ENCODE peak calls at places on chromosome 12, in six cellular contexts. L is HCT116, Y is GM23248, B is MM.1S, Q is SK-N-SH, D is neural progenitor cell. C is an unnamed sample.

GRCh38 chr12:80352476-80352875 is 91.6 kb upstream of the PTPRQ start:
- DNase-seq in B (no peak), Q (no peak), L (no peak), Y (peak), D (peak), C (peak)

GRCh38 chr12:79331870-79332269 is 358.9 kb downstream of the PAWR start:
- DNase-seq in Y (peak), D (no peak), B (no peak), L (no peak), Q (no peak), C (no peak)

GRCh38 chr12:16165506-16165905 is 112.0 kb downstream of the SLC15A5 start:
- DNase-seq in L (peak), D (peak), Q (peak), Y (peak), B (peak), C (peak)

GRCh38 chr12:88934163-88934747 is 354.0 kb upstream of the KITLG start:
- DNase-seq in Q (no peak), B (no peak), Y (peak), D (no peak), L (peak), C (peak)

GRCh38 chr12:12086331-12086730 is 15.6 kb downstream of the BCL2L14 start:
- DNase-seq in B (no peak), Q (no peak), Y (no peak), D (no peak), L (no peak), C (peak)

GRCh38 chr12:124599074-124599999 is 31.9 kb upstream of the NCOR2 start:
- DNase-seq in Y (peak), Q (no peak), D (no peak), B (no peak), L (no peak), C (peak)

GRCh38 chr12:14638066-14638465 is 58.3 kb downstream of the GUCY2C start:
- DNase-seq in B (no peak), Y (no peak), D (no peak), Q (no peak), L (no peak), C (no peak)

GRCh38 chr12:54299515-54300266 is 1.1 kb downstream of the NFE2 start:
- DNase-seq in Q (no peak), D (no peak), B (no peak), L (no peak), Y (peak), C (peak)

GRCh38 chr12:65929641-65930040 is 105.4 kb downstream of the HMGA2 start:
- DNase-seq in Q (no peak), Y (no peak), L (no peak), B (no peak), D (no peak), C (no peak)

GRCh38 chr12:85363382-85364190 is 83.6 kb downstream of the ALX1 start:
- DNase-seq in D (no peak), L (no peak), Y (no peak), Q (no peak), B (no peak), C (no peak)

GRCh38 chr12:124993568-124994434 is at the start of gene BRI3BP:
- DNase-seq in L (no peak), Q (peak), B (peak), Y (peak), D (peak), C (peak)

GRCh38 chr12:95104919-95105452 is 31.6 kb upstream of the NR2C1 start:
- DNase-seq in B (no peak), Q (no peak), Y (no peak), L (no peak), D (no peak), C (no peak)

GRCh38 chr12:69835048-69835447 is 10.0 kb downstream of the MYRFL start:
- DNase-seq in B (no peak), L (no peak), D (no peak), Q (no peak), Y (no peak), C (no peak)

GRCh38 chr12:83016226-83016835 is 329.6 kb downstream of the TMTC2 start:
- DNase-seq in L (peak), Q (no peak), Y (peak), B (no peak), D (no peak), C (peak)

GRCh38 chr12:80622271-80622670 is 85.2 kb upstream of the MYF6 start:
- DNase-seq in Q (no peak), D (peak), L (no peak), Y (peak), B (no peak), C (peak)

GRCh38 chr12:12403264-12404248 is 46.7 kb downstream of the BORCS5 start:
- DNase-seq in L (no peak), Y (no peak), Q (no peak), B (no peak), D (no peak), C (no peak)

GRCh38 chr12:13851828-13852227 is 129.6 kb downstream of the GRIN2B start:
- DNase-seq in D (peak), L (no peak), B (no peak), Y (no peak), Q (no peak), C (no peak)

GRCh38 chr12:3998968-3999792 is 126.0 kb upstream of the PARP11 start:
- DNase-seq in D (no peak), Q (no peak), B (no peak), L (no peak), Y (no peak), C (no peak)

GRCh38 chr12:459430-460258 is at the start of gene B4GALNT3:
- DNase-seq in L (peak), D (peak), Q (peak), B (peak), Y (peak), C (peak)

GRCh38 chr12:65275627-65276026 is 2.9 kb upstream of the MSRB3 start:
- DNase-seq in D (no peak), B (no peak), L (no peak), Q (no peak), Y (no peak), C (no peak)

GRCh38 chr12:129558036-129558435 is 345.8 kb downstream of the TMEM132D start:
- DNase-seq in B (no peak), Q (no peak), Y (no peak), D (no peak), L (no peak), C (no peak)

GRCh38 chr12:98002887-98003493 is 512.4 kb upstream of the TMPO start:
- DNase-seq in D (peak), B (peak), Q (peak), Y (peak), L (peak), C (peak)

DNA sequence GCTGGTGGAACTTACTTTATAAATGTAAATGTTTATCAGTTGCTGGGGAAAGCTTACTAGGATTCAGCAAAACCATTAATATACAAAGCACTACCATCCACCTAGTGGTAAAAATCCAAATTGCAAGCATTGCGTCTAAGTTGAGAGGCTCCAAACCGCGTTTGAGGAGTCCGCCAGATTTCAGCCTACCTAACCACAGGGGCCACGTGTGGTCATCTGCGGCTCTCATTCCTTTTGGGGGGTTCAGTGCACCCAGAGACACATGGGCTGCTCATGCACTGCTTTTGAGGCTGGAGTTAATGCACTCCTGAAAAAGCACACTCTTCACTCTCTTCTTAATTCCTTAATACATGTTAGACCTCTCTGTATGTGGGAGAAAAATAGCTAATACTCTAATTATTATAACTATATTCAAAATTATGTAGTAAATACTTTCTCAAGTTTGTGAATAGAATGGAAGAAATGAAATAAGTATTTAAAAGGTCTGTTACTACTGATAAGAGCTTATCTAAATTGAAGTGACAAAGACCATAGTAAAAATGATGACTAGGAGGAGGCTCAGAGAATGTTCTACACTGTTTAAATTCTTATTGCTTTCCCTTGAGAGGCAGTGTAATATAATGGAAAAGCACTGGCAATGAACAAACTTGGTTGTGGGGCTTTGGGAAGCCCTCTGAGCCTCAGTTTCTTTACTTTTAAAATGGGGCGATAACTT is 41.4 kb upstream of the MANSC4 start:
- DNase-seq in L (peak), B (peak), D (peak), Y (peak), Q (peak), C (peak)
- TF ChIP-seq EZH2phosphoT487 in L (no peak), B (no peak), D (no peak), Y (no peak), Q (no peak), C (no peak)

DNA sequence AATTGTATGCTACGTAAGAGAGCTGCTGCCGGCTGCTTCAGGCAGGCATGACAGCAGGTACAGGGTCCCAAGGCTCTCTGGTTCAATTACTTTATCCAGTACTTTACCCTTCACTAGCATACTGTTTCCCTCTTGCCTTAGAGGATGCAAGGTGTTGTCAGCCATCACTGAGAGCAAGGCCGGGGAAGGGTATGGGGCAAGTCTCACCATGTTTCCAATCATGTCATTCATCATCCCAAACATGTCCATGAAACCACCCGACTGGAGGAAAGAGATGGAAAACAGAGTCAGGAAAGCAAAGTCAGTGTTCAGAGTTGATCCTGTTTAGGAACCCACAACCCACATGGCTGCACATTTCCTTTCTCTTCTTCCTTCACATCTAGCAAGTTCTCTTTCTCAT is 2.4 kb downstream of the MLF2 start:
- DNase-seq in B (no peak), D (no peak), Q (no peak), L (no peak), Y (no peak), C (no peak)
- H3K9ac ChIP-seq in B (no peak), D (no peak), Q (no peak), L (no peak), Y (no peak), C (no peak)

GRCh38 chr12:103807561-103808238 is 33.3 kb downstream of the NT5DC3 start:
- DNase-seq in B (no peak), D (no peak), L (no peak), Y (no peak), Q (no peak), C (no peak)

GRCh38 chr12:103806807-103807206 is 34.2 kb downstream of the NT5DC3 start:
- DNase-seq in D (no peak), Q (no peak), Y (no peak), B (no peak), L (no peak), C (no peak)

GRCh38 chr12:103809154-103809553 is 31.9 kb downstream of the NT5DC3 start:
- DNase-seq in B (no peak), Q (no peak), D (no peak), L (no peak), Y (no peak), C (no peak)

GRCh38 chr12:103810108-103810507 is 30.9 kb downstream of the NT5DC3 start:
- DNase-seq in B (no peak), D (no peak), L (no peak), Y (no peak), Q (no peak), C (no peak)

GRCh38 chr12:103808239-103808880 is 32.7 kb downstream of the NT5DC3 start:
- DNase-seq in B (no peak), Q (no peak), Y (no peak), D (no peak), L (no peak), C (no peak)
- H3K27ac ChIP-seq in B (no peak), Q (no peak), Y (no peak), D (no peak), L (no peak), C (no peak)

GRCh38 chr12:77488041-77488620 is 342.6 kb upstream of the NAV3 start:
- DNase-seq in D (no peak), Y (peak), L (no peak), B (no peak), Q (no peak), C (no peak)

GRCh38 chr12:77485961-77486579 is 344.6 kb upstream of the NAV3 start:
- DNase-seq in L (no peak), Y (no peak), B (no peak), Q (no peak), D (peak), C (no peak)
- TF ChIP-seq EZH2phosphoT487 in L (no peak), Y (no peak), B (no peak), Q (no peak), D (no peak), C (no peak)

GRCh38 chr12:59075968-59076367 is 155.7 kb upstream of the LRIG3 start:
- DNase-seq in L (no peak), Q (no peak), Y (peak), D (no peak), B (no peak), C (no peak)
- H3K9ac ChIP-seq in L (no peak), Q (no peak), Y (no peak), D (no peak), B (no peak), C (no peak)

DNA sequence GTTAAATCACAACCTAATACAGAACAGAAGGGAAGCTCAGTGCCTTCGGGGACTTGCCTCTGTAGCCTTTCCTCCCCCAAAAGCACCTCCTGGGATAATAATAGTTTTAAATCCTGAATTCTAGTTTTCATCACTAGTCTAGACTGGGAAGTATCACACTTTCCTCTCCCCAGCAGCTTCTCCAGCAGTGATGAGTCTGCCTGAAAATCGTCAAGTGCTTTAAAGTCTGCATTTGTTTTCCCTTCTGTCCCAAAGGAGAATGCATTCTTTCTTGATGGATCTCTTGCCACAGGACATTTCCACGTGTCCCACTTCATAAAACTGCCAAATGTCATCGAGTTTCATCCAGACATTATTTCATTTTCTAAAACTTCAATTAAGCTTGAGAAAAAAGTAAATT is 15.0 kb downstream of the CSRP2 start:
- DNase-seq in Q (no peak), Y (peak), B (no peak), D (no peak), L (no peak), C (no peak)
- H3K27ac ChIP-seq in Q (peak), Y (peak), B (no peak), D (peak), L (no peak), C (no peak)

GRCh38 chr12:67025543-67026114 is 243.5 kb upstream of the CAND1 start:
- DNase-seq in L (no peak), Q (peak), B (peak), D (peak), Y (peak), C (peak)
- TF ChIP-seq EZH2phosphoT487 in L (no peak), Q (no peak), B (no peak), D (no peak), Y (no peak), C (no peak)

DNA sequence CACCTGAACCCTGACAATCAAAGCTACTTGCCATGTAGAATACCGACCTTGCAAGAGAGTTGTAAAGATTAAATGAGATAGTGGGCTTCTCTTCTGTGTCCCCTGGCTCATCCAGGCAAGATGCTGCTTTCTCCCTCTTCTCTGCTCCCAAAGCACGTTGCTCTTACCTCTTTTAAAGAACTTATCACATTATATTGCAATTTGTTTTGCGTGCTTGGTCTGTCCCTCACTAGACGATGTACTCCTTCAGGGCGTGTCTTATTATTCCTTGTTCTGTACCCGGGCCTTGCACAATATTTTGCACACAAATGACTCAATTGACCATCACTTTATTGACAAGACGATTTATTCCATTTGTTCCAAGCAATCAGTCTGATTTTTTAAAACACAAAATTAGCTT is 3.3 kb downstream of the DCN start:
- DNase-seq in D (no peak), L (no peak), Q (no peak), Y (peak), B (no peak), C (peak)
- H3K9ac ChIP-seq in D (no peak), L (no peak), Q (no peak), Y (peak), B (no peak), C (no peak)

GRCh38 chr12:110683888-110684287 is 5.0 kb downstream of the HVCN1 start:
- DNase-seq in B (no peak), Y (no peak), D (no peak), L (no peak), Q (peak), C (no peak)

GRCh38 chr12:110677982-110678381 is 10.9 kb downstream of the HVCN1 start:
- DNase-seq in Q (no peak), L (no peak), D (no peak), B (no peak), Y (no peak), C (no peak)

GRCh38 chr12:110677206-110677911 is 11.6 kb downstream of the HVCN1 start:
- DNase-seq in Y (no peak), B (peak), L (no peak), Q (no peak), D (no peak), C (no peak)

GRCh38 chr12:110679201-110679600 is 9.7 kb downstream of the HVCN1 start:
- DNase-seq in D (no peak), Q (no peak), B (no peak), L (no peak), Y (no peak), C (no peak)

GRCh38 chr12:110680032-110680431 is 8.9 kb downstream of the HVCN1 start:
- DNase-seq in D (no peak), B (no peak), L (no peak), Q (no peak), Y (no peak), C (no peak)
- H3K27ac ChIP-seq in D (no peak), B (no peak), L (no peak), Q (no peak), Y (no peak), C (no peak)

GRCh38 chr12:111685811-111686573 is at the start of the genes ACAD10 and BRAP:
- DNase-seq in Y (peak), D (peak), L (peak), Q (peak), B (peak), C (peak)

GRCh38 chr12:111686574-111687105 is 787 bp downstream of the ACAD10 start:
- DNase-seq in Q (no peak), B (no peak), L (no peak), Y (peak), D (no peak), C (no peak)

GRCh38 chr12:111687255-111687654 is 1.4 kb downstream of the ACAD10 start:
- DNase-seq in L (no peak), Y (peak), Q (peak), D (no peak), B (peak), C (peak)

GRCh38 chr12:111687952-111688351 is 2.1 kb downstream of the ACAD10 start:
- DNase-seq in Y (no peak), Q (no peak), D (no peak), B (no peak), L (no peak), C (no peak)

GRCh38 chr12:111685322-111685810 is 390 bp downstream of the BRAP start:
- DNase-seq in L (no peak), Q (no peak), Y (no peak), B (no peak), D (no peak), C (peak)
- TF ChIP-seq EZH2phosphoT487 in L (no peak), Q (no peak), Y (no peak), B (no peak), D (no peak), C (no peak)